ENCODE peak calls at places on chromosomes 7 and 10, in five cellular contexts. One of them, this sample, is unnamed.

GRCh38 chr7:107007004-107007891 is 37.3 kb upstream of the PRKAR2B start:
- DNase-seq in Peyer's patch: no peak
- DNase-seq in A549: no peak
- DNase-seq in transverse colon: no peak
- DNase-seq in GM12865: no peak
- DNase-seq in this sample: no peak

GRCh38 chr7:140315498-140316164 is 82.7 kb downstream of the SLC37A3 start:
- DNase-seq in Peyer's patch: no peak
- DNase-seq in A549: no peak
- DNase-seq in transverse colon: no peak
- DNase-seq in GM12865: no peak
- DNase-seq in this sample: no peak

GRCh38 chr10:101311440-101312067 is 42.4 kb upstream of the BTRC start:
- DNase-seq in Peyer's patch: no peak
- DNase-seq in A549: no peak
- DNase-seq in transverse colon: no peak
- DNase-seq in GM12865: no peak
- DNase-seq in this sample: no peak

GRCh38 chr7:109915670-109916069 is 1175.3 kb upstream of the LRRN3 start:
- DNase-seq in Peyer's patch: no peak
- DNase-seq in A549: no peak
- DNase-seq in transverse colon: no peak
- DNase-seq in GM12865: no peak
- DNase-seq in this sample: no peak

GRCh38 chr10:31942892-31943291 is 14.3 kb upstream of the ARHGAP12 start:
- DNase-seq in Peyer's patch: no peak
- DNase-seq in A549: peak; percentile 77
- DNase-seq in transverse colon: no peak
- DNase-seq in GM12865: no peak
- DNase-seq in this sample: no peak

GRCh38 chr7:17640730-17641377 is 299.4 kb downstream of the SNX13 start:
- DNase-seq in Peyer's patch: no peak
- DNase-seq in A549: peak; percentile 54
- DNase-seq in transverse colon: no peak
- DNase-seq in GM12865: peak; percentile 51
- DNase-seq in this sample: peak; percentile 12

GRCh38 chr7:33457041-33457440 is 327.7 kb downstream of the BBS9 start:
- DNase-seq in Peyer's patch: no peak
- DNase-seq in A549: no peak
- DNase-seq in transverse colon: no peak
- DNase-seq in GM12865: no peak
- DNase-seq in this sample: no peak

GRCh38 chr7:28044825-28045224 is 135.8 kb downstream of the JAZF1 start:
- DNase-seq in Peyer's patch: no peak
- DNase-seq in A549: no peak
- DNase-seq in transverse colon: no peak
- DNase-seq in GM12865: no peak
- DNase-seq in this sample: no peak

GRCh38 chr7:140983802-140984201 is 30.9 kb downstream of the MRPS33 start:
- DNase-seq in Peyer's patch: no peak
- DNase-seq in A549: peak; percentile 39
- DNase-seq in transverse colon: no peak
- DNase-seq in GM12865: peak; percentile 49
- DNase-seq in this sample: no peak

GRCh38 chr7:74097937-74098614 is 14.5 kb downstream of the LIMK1 start:
- DNase-seq in Peyer's patch: no peak
- DNase-seq in A549: peak; percentile 30
- DNase-seq in transverse colon: peak; percentile 24
- DNase-seq in GM12865: no peak
- DNase-seq in this sample: no peak

GRCh38 chr10:93746844-93747284 is 10.9 kb upstream of the LGI1 start:
- DNase-seq in Peyer's patch: no peak
- DNase-seq in A549: peak; percentile 59
- DNase-seq in transverse colon: peak; percentile 22
- DNase-seq in GM12865: peak; percentile 49
- DNase-seq in this sample: no peak

GRCh38 chr10:24824536-24824935 is 100.8 kb upstream of the ARHGAP21 start:
- DNase-seq in Peyer's patch: no peak
- DNase-seq in A549: no peak
- DNase-seq in transverse colon: no peak
- DNase-seq in GM12865: no peak
- DNase-seq in this sample: no peak

GRCh38 chr10:48377751-48378585 is 71.5 kb downstream of the MAPK8 start:
- DNase-seq in Peyer's patch: no peak
- DNase-seq in A549: no peak
- DNase-seq in transverse colon: no peak
- DNase-seq in GM12865: no peak
- DNase-seq in this sample: no peak

GRCh38 chr10:31769564-31769963 is 159.1 kb downstream of the ARHGAP12 start:
- DNase-seq in Peyer's patch: no peak
- DNase-seq in A549: no peak
- DNase-seq in transverse colon: no peak
- DNase-seq in GM12865: no peak
- DNase-seq in this sample: no peak

GRCh38 chr7:88281729-88282128 is 25.0 kb downstream of the STEAP4 start:
- DNase-seq in Peyer's patch: no peak
- DNase-seq in A549: no peak
- DNase-seq in transverse colon: no peak
- DNase-seq in GM12865: no peak
- DNase-seq in this sample: no peak

GRCh38 chr10:80552151-80552646 is 14.5 kb downstream of the SH2D4B start:
- DNase-seq in Peyer's patch: no peak
- DNase-seq in A549: no peak
- DNase-seq in transverse colon: peak; percentile 66
- DNase-seq in GM12865: no peak
- DNase-seq in this sample: no peak

GRCh38 chr7:155867734-155868400 is 55.6 kb upstream of the SHH start:
- DNase-seq in Peyer's patch: no peak
- DNase-seq in A549: no peak
- DNase-seq in transverse colon: no peak
- DNase-seq in GM12865: no peak
- DNase-seq in this sample: no peak

GRCh38 chr10:114304017-114304565 is 65.0 kb downstream of the VWA2 start:
- DNase-seq in Peyer's patch: peak; percentile 83
- DNase-seq in A549: peak; percentile 80
- DNase-seq in transverse colon: peak; percentile 84
- DNase-seq in GM12865: peak; percentile 89
- DNase-seq in this sample: peak; percentile 55

GRCh38 chr10:131065673-131066331 is 245.7 kb downstream of the TCERG1L start:
- DNase-seq in Peyer's patch: no peak
- DNase-seq in A549: no peak
- DNase-seq in transverse colon: no peak
- DNase-seq in GM12865: no peak
- DNase-seq in this sample: no peak

GRCh38 chr7:5477723-5478531 is 54.3 kb upstream of the TNRC18 start:
- DNase-seq in Peyer's patch: peak; percentile 37
- DNase-seq in A549: no peak
- DNase-seq in transverse colon: no peak
- DNase-seq in GM12865: no peak
- DNase-seq in this sample: no peak

GRCh38 chr10:3046941-3047621 is 20.3 kb upstream of the PFKP start:
- DNase-seq in Peyer's patch: no peak
- DNase-seq in A549: no peak
- DNase-seq in transverse colon: no peak
- DNase-seq in GM12865: no peak
- DNase-seq in this sample: no peak

GRCh38 chr7:92586403-92586802 is 3.8 kb downstream of the FAM133B start:
- DNase-seq in Peyer's patch: no peak
- DNase-seq in A549: no peak
- DNase-seq in transverse colon: no peak
- DNase-seq in GM12865: no peak
- DNase-seq in this sample: no peak

GRCh38 chr10:112919721-112920120 is 30.3 kb upstream of the TCF7L2 start:
- DNase-seq in Peyer's patch: no peak
- DNase-seq in A549: peak; percentile 41
- DNase-seq in transverse colon: no peak
- DNase-seq in GM12865: no peak
- DNase-seq in this sample: no peak

GRCh38 chr7:129690701-129691100 is 79.2 kb downstream of the NRF1 start:
- DNase-seq in Peyer's patch: no peak
- DNase-seq in A549: no peak
- DNase-seq in transverse colon: no peak
- DNase-seq in GM12865: no peak
- DNase-seq in this sample: no peak

GRCh38 chr10:18195060-18195799 is 55.0 kb downstream of the CACNB2 start:
- DNase-seq in Peyer's patch: no peak
- DNase-seq in A549: no peak
- DNase-seq in transverse colon: peak; percentile 24
- DNase-seq in GM12865: no peak
- DNase-seq in this sample: no peak

GRCh38 chr10:70960316-70960715 is 72.0 kb upstream of the PCBD1 start:
- DNase-seq in Peyer's patch: no peak
- DNase-seq in A549: no peak
- DNase-seq in transverse colon: no peak
- DNase-seq in GM12865: no peak
- DNase-seq in this sample: no peak

GRCh38 chr7:4882169-4882741 is 1.3 kb downstream of the RADIL start:
- DNase-seq in Peyer's patch: no peak
- DNase-seq in A549: no peak
- DNase-seq in transverse colon: peak; percentile 38
- DNase-seq in GM12865: no peak
- DNase-seq in this sample: no peak

GRCh38 chr7:21108182-21108581 is 319.7 kb upstream of the SP4 start:
- DNase-seq in Peyer's patch: no peak
- DNase-seq in A549: no peak
- DNase-seq in transverse colon: peak; percentile 85
- DNase-seq in GM12865: no peak
- DNase-seq in this sample: no peak

GRCh38 chr7:107879400-107880035 is 11.5 kb upstream of the DLD start:
- DNase-seq in Peyer's patch: no peak
- DNase-seq in A549: peak; percentile 63
- DNase-seq in transverse colon: peak; percentile 46
- DNase-seq in GM12865: peak; percentile 46
- DNase-seq in this sample: no peak

GRCh38 chr7:50208335-50208982 is 96.1 kb upstream of the IKZF1 start:
- DNase-seq in Peyer's patch: no peak
- DNase-seq in A549: no peak
- DNase-seq in transverse colon: no peak
- DNase-seq in GM12865: no peak
- DNase-seq in this sample: no peak

GRCh38 chr7:30238721-30239441 is 45.5 kb upstream of the ZNRF2 start:
- DNase-seq in Peyer's patch: no peak
- DNase-seq in A549: peak; percentile 55
- DNase-seq in transverse colon: peak; percentile 64
- DNase-seq in GM12865: peak; percentile 73
- DNase-seq in this sample: peak; percentile 62

GRCh38 chr10:51108404-51108803 is 34.1 kb downstream of the PRKG1 start:
- DNase-seq in Peyer's patch: no peak
- DNase-seq in A549: no peak
- DNase-seq in transverse colon: no peak
- DNase-seq in GM12865: no peak
- DNase-seq in this sample: no peak

GRCh38 chr7:143988986-143989745 is 11.0 kb upstream of the OR6B1 start:
- DNase-seq in Peyer's patch: no peak
- DNase-seq in A549: no peak
- DNase-seq in transverse colon: no peak
- DNase-seq in GM12865: no peak
- DNase-seq in this sample: no peak

DNA sequence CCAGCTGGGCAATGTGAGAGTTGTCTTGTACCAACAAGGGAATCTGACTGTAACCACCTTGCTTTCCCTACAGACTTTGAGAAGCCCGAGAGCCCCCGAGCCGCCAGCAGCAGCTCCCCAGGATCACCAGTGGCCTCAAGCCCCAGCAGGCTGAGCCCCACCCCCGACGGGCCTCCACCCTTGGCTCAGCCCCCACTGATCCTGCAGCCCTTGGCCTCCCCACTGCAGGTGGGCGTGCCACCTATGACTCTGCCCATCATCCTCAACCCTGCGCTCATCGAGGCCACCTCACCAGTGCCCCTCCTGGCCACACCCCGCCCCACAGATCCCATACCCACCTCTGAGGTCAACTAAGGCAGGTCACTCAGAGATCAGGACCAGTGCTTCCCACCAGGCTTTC is 13.5 kb upstream of the NFKB2 start:
- DNase-seq in Peyer's patch: no peak
- DNase-seq in A549: no peak
- DNase-seq in transverse colon: no peak
- DNase-seq in GM12865: no peak
- DNase-seq in this sample: no peak
- TF ChIP-seq CTCF in Peyer's patch: no peak
- TF ChIP-seq CTCF in A549: no peak
- TF ChIP-seq CTCF in transverse colon: no peak
- TF ChIP-seq CTCF in GM12865: no peak
- TF ChIP-seq CTCF in this sample: no peak

GRCh38 chr7:54689394-54690058 is 69.5 kb downstream of the SEC61G start:
- DNase-seq in Peyer's patch: no peak
- DNase-seq in A549: no peak
- DNase-seq in transverse colon: no peak
- DNase-seq in GM12865: no peak
- DNase-seq in this sample: no peak
- H3K4me3 ChIP-seq in Peyer's patch: no peak overlapping the region
- H3K4me3 ChIP-seq in A549: no peak overlapping the region
- H3K4me3 ChIP-seq in transverse colon: no peak overlapping the region
- H3K4me3 ChIP-seq in GM12865: no peak overlapping the region
- H3K4me3 ChIP-seq in this sample: no peak overlapping the region

GRCh38 chr10:103053659-103054581 is 135.8 kb downstream of the CNNM2 start:
- DNase-seq in Peyer's patch: peak; percentile 29
- DNase-seq in A549: peak; percentile 85
- DNase-seq in transverse colon: peak; percentile 51
- DNase-seq in GM12865: peak; percentile 64
- DNase-seq in this sample: peak; percentile 62
- TF ChIP-seq CTCF in Peyer's patch: peak; percentile 14
- TF ChIP-seq CTCF in A549: peak; percentile 57
- TF ChIP-seq CTCF in transverse colon: no peak
- TF ChIP-seq CTCF in GM12865: no peak
- TF ChIP-seq CTCF in this sample: peak; percentile 63

DNA sequence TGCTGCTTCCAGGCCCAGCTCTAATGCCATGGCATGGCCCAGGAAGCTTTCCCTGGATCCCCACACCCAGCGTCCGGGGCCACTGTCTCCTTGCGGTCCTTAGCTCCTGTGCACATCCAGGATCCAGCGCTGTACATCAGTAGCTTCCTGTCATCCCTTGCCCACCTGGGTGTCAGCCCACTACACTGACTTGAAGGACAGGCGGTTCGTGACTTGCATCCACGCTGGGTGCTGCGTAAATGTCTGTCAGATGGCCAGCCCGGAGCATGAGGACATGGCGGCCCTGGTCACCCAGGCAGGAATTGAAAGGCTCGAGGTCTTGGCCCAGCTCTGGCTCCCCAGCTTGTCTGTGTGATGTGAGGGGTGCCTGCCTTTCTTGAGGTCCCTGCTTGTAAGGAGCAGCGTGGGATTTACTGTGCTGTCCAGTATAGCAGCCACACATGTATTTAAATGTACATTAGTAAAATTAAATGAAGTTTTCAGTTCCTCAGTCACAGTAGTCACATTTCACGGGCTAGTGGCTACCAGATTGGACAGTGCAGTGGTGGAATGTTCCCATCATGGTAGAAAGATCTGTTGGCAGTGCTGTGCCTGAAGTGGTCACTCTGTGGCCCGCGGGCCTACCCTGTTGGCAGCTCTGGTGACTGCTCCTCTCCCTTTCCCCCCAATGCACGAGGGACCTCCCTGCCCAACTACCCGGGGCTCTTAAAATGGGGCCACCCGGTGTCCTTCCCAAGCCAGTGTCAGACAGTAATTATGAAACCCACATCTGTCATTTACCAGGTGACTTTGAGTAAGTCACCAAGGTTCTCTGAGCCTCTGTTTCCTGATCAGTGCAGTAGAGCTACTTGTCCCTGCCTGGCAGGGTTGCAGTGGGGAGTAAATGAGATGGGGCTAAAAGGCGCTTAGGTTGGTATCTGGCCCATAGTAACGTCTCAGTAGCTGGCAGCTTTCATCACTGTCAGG is 97.8 kb upstream of the PPIF start:
- DNase-seq in Peyer's patch: peak; percentile 63
- DNase-seq in A549: no peak
- DNase-seq in transverse colon: no peak
- DNase-seq in GM12865: peak; percentile 90
- DNase-seq in this sample: peak; percentile 80
- H3K4me3 ChIP-seq in Peyer's patch: no peak overlapping the region
- H3K4me3 ChIP-seq in A549: no peak overlapping the region
- H3K4me3 ChIP-seq in transverse colon: no peak overlapping the region
- H3K4me3 ChIP-seq in GM12865: peak overlapping the region; percentile 84
- H3K4me3 ChIP-seq in this sample: peak overlapping the region; percentile 75

This sample was measured in GM12864.